ENCODE peak calls at places on chromosomes 6 and 20, in five cellular contexts. N is HCT116, U is GM23338, J is HepG2, X is GM12878. P is an unnamed sample.

GRCh38 chr20:40268321-40269075 is 420.5 kb downstream of the MAFB start:
- DNase-seq in X (no peak), J (no peak), N (no peak), U (peak), P (no peak)

GRCh38 chr6:39902786-39903465 is 31.3 kb downstream of the MOCS1 start:
- DNase-seq in X (no peak), N (no peak), J (no peak), U (no peak), P (peak)

GRCh38 chr6:14265049-14266021 is 147.8 kb downstream of the CD83 start:
- DNase-seq in X (no peak), N (no peak), U (peak), J (no peak), P (no peak)

GRCh38 chr20:23636908-23637281 is 860 bp downstream of the CST3 start:
- DNase-seq in U (no peak), N (no peak), J (no peak), X (no peak), P (no peak)

GRCh38 chr20:62602550-62602949 is 39.8 kb upstream of the SLCO4A1 start:
- DNase-seq in J (no peak), X (no peak), U (no peak), N (no peak), P (peak)

GRCh38 chr6:89140347-89141159 is 5.3 kb upstream of the PM20D2 start:
- DNase-seq in J (peak), U (no peak), N (no peak), X (no peak), P (no peak)

GRCh38 chr6:26156850-26157149 is 69.6 kb downstream of the HFE start:
- DNase-seq in X (no peak), J (no peak), U (no peak), N (no peak), P (no peak)

GRCh38 chr20:40080059-40080652 is 608.9 kb downstream of the MAFB start:
- DNase-seq in U (peak), X (no peak), N (no peak), J (no peak), P (no peak)

GRCh38 chr6:124960757-124961467 is 1.3 kb upstream of the RNF217 start:
- DNase-seq in N (no peak), X (no peak), J (no peak), U (no peak), P (no peak)

GRCh38 chr6:116737004-116737403 is 28.5 kb downstream of the FAM162B start:
- DNase-seq in U (no peak), N (no peak), X (no peak), J (no peak), P (no peak)

GRCh38 chr20:50391444-50392137 is 118.6 kb upstream of the PTPN1 start:
- DNase-seq in X (no peak), U (no peak), N (no peak), J (no peak), P (no peak)

GRCh38 chr6:51531623-51532022 is 555.8 kb downstream of the PKHD1 start:
- DNase-seq in J (no peak), N (no peak), X (peak), U (no peak), P (no peak)

GRCh38 chr6:45969026-45969425 is 46.6 kb downstream of the CLIC5 start:
- DNase-seq in U (no peak), J (no peak), X (no peak), N (no peak), P (no peak)

GRCh38 chr6:24823185-24823584 is 24.5 kb upstream of the ARMH2 start:
- DNase-seq in J (no peak), N (no peak), U (no peak), X (no peak), P (no peak)

GRCh38 chr6:43276180-43277082 is 21.6 kb upstream of the SLC22A7 start:
- DNase-seq in U (peak), J (peak), N (no peak), X (no peak), P (no peak)
- TF ChIP-seq EZH2 in U (peak), J (no peak), N (no peak), X (no peak), P (no peak)

GRCh38 chr6:53026526-53026925 is 31.4 kb upstream of the GSTA4 start:
- DNase-seq in N (no peak), J (no peak), U (no peak), X (no peak), P (no peak)
- TF ChIP-seq REST in N (no peak), J (no peak), U (no peak), X (no peak), P (no peak)

GRCh38 chr6:32109765-32110160 is 625 bp upstream of the TNXB start:
- DNase-seq in J (no peak), X (no peak), N (no peak), U (no peak), P (no peak)

GRCh38 chr6:32107447-32107846 is 1.7 kb downstream of the TNXB start:
- DNase-seq in U (no peak), J (no peak), N (no peak), X (no peak), P (no peak)

GRCh38 chr6:32109114-32109764 is at the start of gene TNXB:
- DNase-seq in J (no peak), N (no peak), U (no peak), X (no peak), P (peak)

GRCh38 chr6:32108727-32109113 is 418 bp downstream of the TNXB start:
- DNase-seq in U (no peak), N (no peak), X (no peak), J (no peak), P (no peak)

GRCh38 chr6:32108094-32108627 is 977 bp downstream of the TNXB start:
- DNase-seq in U (peak), X (no peak), N (no peak), J (no peak), P (peak)
- TF ChIP-seq EZH2 in U (no peak), X (no peak), N (no peak), J (no peak), P (no peak)

GRCh38 chr6:40930555-40930954 is 108.5 kb downstream of the UNC5CL start:
- DNase-seq in J (no peak), U (peak), N (no peak), X (no peak), P (peak)
- TF ChIP-seq REST in J (no peak), U (no peak), N (no peak), X (no peak), P (no peak)

GRCh38 chr20:59301343-59302007 is 1.1 kb downstream of the EDN3 start:
- DNase-seq in N (no peak), X (no peak), U (no peak), J (no peak), P (no peak)
- TF ChIP-seq EZH2 in N (no peak), X (no peak), U (no peak), J (no peak), P (no peak)

P was measured in K562.